ENCODE peak calls at places on chromosomes 5 and 9, in five cellular contexts. One of them, this sample, is unnamed.

GRCh38 chr5:92560698-92561361 is 1020.2 kb downstream of the NR2F1-AS1 start:
- DNase-seq in sciatic nerve: no peak
- DNase-seq in NCI-H1092: peak
- DNase-seq in iPS-NIHi11: peak
- DNase-seq in fibroblast of lung: peak
- DNase-seq in this sample: peak

GRCh38 chr9:128094950-128095544 is 27.0 kb downstream of the SLC25A25 start:
- DNase-seq in fibroblast of lung: no peak
- DNase-seq in sciatic nerve: no peak
- DNase-seq in iPS-NIHi11: no peak
- DNase-seq in NCI-H1092: no peak
- DNase-seq in this sample: no peak

GRCh38 chr5:1279443-1280151 is 15.3 kb downstream of the TERT start:
- DNase-seq in sciatic nerve: no peak
- DNase-seq in iPS-NIHi11: no peak
- DNase-seq in fibroblast of lung: no peak
- DNase-seq in NCI-H1092: no peak
- DNase-seq in this sample: no peak

GRCh38 chr5:134464988-134465855 is 53.5 kb upstream of the CDKN2AIPNL start:
- DNase-seq in sciatic nerve: peak
- DNase-seq in NCI-H1092: no peak
- DNase-seq in fibroblast of lung: no peak
- DNase-seq in iPS-NIHi11: no peak
- DNase-seq in this sample: no peak

GRCh38 chr9:114221706-114222465 is 66.5 kb downstream of the COL27A1 start:
- DNase-seq in NCI-H1092: no peak
- DNase-seq in fibroblast of lung: peak
- DNase-seq in iPS-NIHi11: no peak
- DNase-seq in sciatic nerve: no peak
- DNase-seq in this sample: no peak

GRCh38 chr5:137414112-137414511 is 85.0 kb downstream of the SPOCK1 start:
- DNase-seq in iPS-NIHi11: no peak
- DNase-seq in fibroblast of lung: no peak
- DNase-seq in sciatic nerve: no peak
- DNase-seq in NCI-H1092: no peak
- DNase-seq in this sample: no peak

GRCh38 chr5:139458580-139459407 is 3.7 kb downstream of the ECSCR start:
- DNase-seq in NCI-H1092: no peak
- DNase-seq in sciatic nerve: no peak
- DNase-seq in fibroblast of lung: peak
- DNase-seq in iPS-NIHi11: no peak
- DNase-seq in this sample: no peak

GRCh38 chr9:136615631-136616306 is 46.9 kb upstream of the EGFL7 start:
- DNase-seq in NCI-H1092: no peak
- DNase-seq in fibroblast of lung: peak
- DNase-seq in sciatic nerve: no peak
- DNase-seq in iPS-NIHi11: peak
- DNase-seq in this sample: no peak

GRCh38 chr9:14312721-14313377 is 1.1 kb downstream of the NFIB start:
- DNase-seq in sciatic nerve: no peak
- DNase-seq in NCI-H1092: peak
- DNase-seq in fibroblast of lung: peak
- DNase-seq in iPS-NIHi11: peak
- DNase-seq in this sample: no peak

GRCh38 chr9:70110194-70111041 is 66.8 kb downstream of the MAMDC2 start:
- DNase-seq in fibroblast of lung: peak
- DNase-seq in NCI-H1092: peak
- DNase-seq in iPS-NIHi11: no peak
- DNase-seq in sciatic nerve: no peak
- DNase-seq in this sample: no peak

GRCh38 chr9:93048706-93049448 is 9.6 kb upstream of the SUSD3 start:
- DNase-seq in iPS-NIHi11: no peak
- DNase-seq in NCI-H1092: no peak
- DNase-seq in sciatic nerve: no peak
- DNase-seq in fibroblast of lung: no peak
- DNase-seq in this sample: no peak

GRCh38 chr9:88988796-88989641 is 2.2 kb upstream of the S1PR3 start:
- DNase-seq in sciatic nerve: no peak
- DNase-seq in fibroblast of lung: peak
- DNase-seq in NCI-H1092: no peak
- DNase-seq in iPS-NIHi11: no peak
- DNase-seq in this sample: no peak

GRCh38 chr5:168592014-168592368 is 12.8 kb upstream of the PANK3 start:
- DNase-seq in iPS-NIHi11: no peak
- DNase-seq in fibroblast of lung: peak
- DNase-seq in NCI-H1092: no peak
- DNase-seq in sciatic nerve: no peak
- DNase-seq in this sample: peak

GRCh38 chr5:81554647-81555046 is 160.7 kb upstream of the ACOT12 start:
- DNase-seq in NCI-H1092: no peak
- DNase-seq in fibroblast of lung: no peak
- DNase-seq in sciatic nerve: no peak
- DNase-seq in iPS-NIHi11: no peak
- DNase-seq in this sample: no peak

GRCh38 chr5:144697847-144698262 is 527.2 kb downstream of the KCTD16 start:
- DNase-seq in fibroblast of lung: peak
- DNase-seq in sciatic nerve: no peak
- DNase-seq in NCI-H1092: no peak
- DNase-seq in iPS-NIHi11: no peak
- DNase-seq in this sample: peak

GRCh38 chr5:513216-514100 is 10.8 kb downstream of the SLC9A3 start:
- DNase-seq in iPS-NIHi11: no peak
- DNase-seq in NCI-H1092: no peak
- DNase-seq in sciatic nerve: no peak
- DNase-seq in fibroblast of lung: no peak
- DNase-seq in this sample: no peak

GRCh38 chr9:24625097-24625496 is 79.4 kb upstream of the IZUMO3 start:
- DNase-seq in fibroblast of lung: no peak
- DNase-seq in sciatic nerve: no peak
- DNase-seq in iPS-NIHi11: no peak
- DNase-seq in NCI-H1092: no peak
- DNase-seq in this sample: no peak

GRCh38 chr9:137524161-137524560 is 26.0 kb downstream of the PNPLA7 start:
- DNase-seq in sciatic nerve: no peak
- DNase-seq in fibroblast of lung: no peak
- DNase-seq in iPS-NIHi11: no peak
- DNase-seq in NCI-H1092: no peak
- DNase-seq in this sample: no peak